ENCODE peak calls at places on chromosomes 12 and 14, in five cellular contexts. Q is HepG2, R is fibroblast of lung, Y is HCT116, E is IMR-90. B is an unnamed sample.

GRCh38 chr14:89393346-89393745 is 23.7 kb downstream of the FOXN3 start:
- DNase-seq in Q (no peak), R (no peak), Y (no peak), E (peak; percentile 11), B (no peak)

GRCh38 chr12:44889162-44889561 is 13.0 kb upstream of the NELL2 start:
- DNase-seq in Q (no peak), R (peak; percentile 5), Y (no peak), E (no peak), B (no peak)

GRCh38 chr12:54147186-54147585 is 41.6 kb downstream of the SMUG1 start:
- DNase-seq in Q (no peak), R (no peak), Y (no peak), E (no peak), B (no peak)

GRCh38 chr12:28770329-28770728 is 378.7 kb upstream of the FAR2 start:
- DNase-seq in Q (no peak), R (no peak), Y (no peak), E (no peak), B (peak; percentile 35)

GRCh38 chr12:113072136-113072535 is 15.6 kb downstream of the DTX1 start:
- DNase-seq in Q (peak; percentile 23), R (no peak), Y (no peak), E (no peak), B (no peak)

GRCh38 chr14:49962616-49963015 is 69.7 kb downstream of the ARF6 start:
- DNase-seq in Q (no peak), R (peak; percentile 44), Y (no peak), E (no peak), B (peak; percentile 79)

GRCh38 chr12:124611559-124612391 is 44.4 kb upstream of the NCOR2 start:
- DNase-seq in Q (no peak), R (no peak), Y (no peak), E (no peak), B (no peak)

GRCh38 chr14:68028075-68028474 is 208.5 kb downstream of the RAD51B start:
- DNase-seq in Q (no peak), R (no peak), Y (no peak), E (no peak), B (no peak)

GRCh38 chr14:63725786-63726185 is 2.1 kb downstream of the SGPP1 start:
- DNase-seq in Q (no peak), R (no peak), Y (no peak), E (peak; percentile 5), B (no peak)

GRCh38 chr12:113413488-113413939 is 8.7 kb upstream of the SDSL start:
- DNase-seq in Q (peak; percentile 56), R (no peak), Y (no peak), E (peak; percentile 9), B (no peak)

GRCh38 chr12:57614178-57614947 is 3.1 kb downstream of the ARHGEF25 start:
- DNase-seq in Q (no peak), R (no peak), Y (peak; percentile 21), E (peak; percentile 15), B (no peak)

GRCh38 chr12:53456654-53457366 is 4.9 kb downstream of the PCBP2 start:
- DNase-seq in Q (no peak), R (no peak), Y (no peak), E (no peak), B (no peak)

GRCh38 chr14:30621354-30621953 is 665 bp upstream of the SCFD1 start:
- DNase-seq in Q (peak; percentile 36), R (peak; percentile 29), Y (no peak), E (peak; percentile 3), B (peak; percentile 39)

GRCh38 chr12:115710104-115710564 is 567.4 kb downstream of the MED13L start:
- DNase-seq in Q (no peak), R (peak; percentile 64), Y (no peak), E (peak; percentile 63), B (peak; percentile 37)

GRCh38 chr12:89345830-89346740 is 6.2 kb downstream of the DUSP6 start:
- DNase-seq in Q (no peak), R (peak; percentile 72), Y (peak; percentile 61), E (peak; percentile 64), B (peak; percentile 62)

GRCh38 chr12:124383028-124383427 is 88.1 kb downstream of the RFLNA start:
- DNase-seq in Q (no peak), R (no peak), Y (no peak), E (no peak), B (no peak)

GRCh38 chr12:119249441-119249840 is 70.7 kb downstream of the HSPB8 start:
- DNase-seq in Q (no peak), R (no peak), Y (no peak), E (no peak), B (no peak)

GRCh38 chr12:2190085-2190484 is 137.3 kb downstream of the CACNA1C start:
- DNase-seq in Q (no peak), R (no peak), Y (no peak), E (no peak), B (no peak)

GRCh38 chr12:58888131-58888783 is 32.0 kb downstream of the LRIG3 start:
- DNase-seq in Q (no peak), R (peak; percentile 84), Y (no peak), E (peak; percentile 63), B (no peak)

GRCh38 chr12:116319851-116320621 is 42.5 kb upstream of the MED13L start:
- DNase-seq in Q (no peak), R (peak; percentile 98), Y (no peak), E (peak; percentile 96), B (peak; percentile 41)

GRCh38 chr12:5000204-5000603 is 43.5 kb upstream of the KCNA5 start:
- DNase-seq in Q (no peak), R (no peak), Y (peak; percentile 16), E (no peak), B (no peak)

DNA sequence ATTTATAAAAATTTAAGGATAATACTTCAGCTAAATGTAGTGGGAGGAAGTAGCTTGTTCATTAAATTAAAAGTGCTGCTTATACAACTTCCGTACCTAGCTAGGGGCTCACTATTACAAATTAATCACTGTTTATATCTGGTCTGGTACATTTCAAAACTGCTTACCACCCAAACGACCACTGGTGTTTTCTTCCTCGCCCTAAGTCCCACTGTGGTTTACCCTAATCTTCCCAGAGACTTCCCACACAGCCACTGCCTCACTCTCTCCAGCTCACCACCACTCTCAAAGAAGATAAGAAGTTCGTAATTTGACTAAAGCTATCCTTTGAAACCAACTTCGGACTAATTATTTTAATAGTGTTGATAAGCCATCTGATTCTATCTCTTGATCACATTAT is 62.6 kb downstream of the PLXNC1 start:
- DNase-seq in Q (no peak), R (no peak), Y (no peak), E (no peak), B (no peak)
- H3K27ac ChIP-seq in Q (no peak overlapping the region), R (no peak overlapping the region), Y (no peak overlapping the region), E (no peak overlapping the region), B (no peak overlapping the region)

GRCh38 chr12:91577586-91578539 is 395.2 kb upstream of the DCN start:
- DNase-seq in Q (no peak), R (peak; percentile 30), Y (peak; percentile 15), E (peak; percentile 35), B (no peak)
- H3K9ac ChIP-seq in Q (no peak overlapping the region), R (no peak overlapping the region), Y (peak overlapping the region; percentile 27), E (peak overlapping the region; percentile 19), B (no peak overlapping the region)

GRCh38 chr12:117402363-117402762 is 40.9 kb upstream of the NOS1 start:
- DNase-seq in Q (peak; percentile 3), R (no peak), Y (no peak), E (no peak), B (no peak)
- TF ChIP-seq CTCF in Q (peak; percentile 30), R (no peak), Y (peak; percentile 23), E (no peak), B (no peak)

GRCh38 chr12:12837025-12837872 is 24.1 kb downstream of the DDX47 start:
- DNase-seq in Q (peak; percentile 37), R (peak; percentile 81), Y (peak; percentile 67), E (peak; percentile 84), B (peak; percentile 49)

GRCh38 chr12:12839886-12840285 is 26.7 kb downstream of the DDX47 start:
- DNase-seq in Q (no peak), R (peak; percentile 85), Y (peak; percentile 90), E (peak; percentile 87), B (peak; percentile 88)

GRCh38 chr12:12840500-12840899 is 27.4 kb downstream of the DDX47 start:
- DNase-seq in Q (no peak), R (no peak), Y (no peak), E (no peak), B (no peak)

GRCh38 chr12:12836571-12836970 is 23.4 kb downstream of the DDX47 start:
- DNase-seq in Q (no peak), R (peak; percentile 22), Y (no peak), E (no peak), B (no peak)

DNA sequence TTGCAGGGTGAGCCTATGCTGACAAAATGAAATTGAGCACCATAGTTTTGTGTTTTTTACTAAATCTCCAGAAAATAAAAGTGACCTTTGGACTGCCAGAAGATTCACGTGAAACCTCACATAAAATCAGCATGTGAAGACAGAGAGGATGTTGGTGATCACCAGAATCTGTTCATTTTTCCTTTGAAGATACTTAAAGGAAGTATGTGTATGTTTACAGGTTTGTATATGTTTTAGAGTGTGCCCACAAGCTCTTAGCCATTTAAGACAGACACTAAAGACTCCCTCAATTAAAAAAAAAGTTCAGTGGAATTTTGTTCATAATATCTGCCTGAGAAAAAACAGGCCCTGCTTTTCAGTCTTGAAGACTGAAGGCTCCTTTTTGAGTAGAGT is 25.9 kb downstream of the DDX47 start:
- DNase-seq in Q (no peak), R (no peak), Y (no peak), E (no peak), B (no peak)
- H3K27ac ChIP-seq in Q (no peak overlapping the region), R (no peak overlapping the region), Y (peak overlapping the region; percentile 85), E (peak overlapping the region; percentile 66), B (no peak overlapping the region)

GRCh38 chr14:77031680-77032482 is 3.4 kb upstream of the IRF2BPL start:
- DNase-seq in Q (no peak), R (peak; percentile 85), Y (no peak), E (peak; percentile 93), B (no peak)
- H3K9ac ChIP-seq in Q (no peak overlapping the region), R (peak overlapping the region; percentile 77), Y (peak overlapping the region; percentile 72), E (peak overlapping the region; percentile 80), B (peak overlapping the region; percentile 75)

GRCh38 chr14:65286443-65286842 is 126.1 kb upstream of the FUT8 start:
- DNase-seq in Q (peak; percentile 44), R (no peak), Y (peak; percentile 19), E (no peak), B (no peak)
- TF ChIP-seq CTCF in Q (peak; percentile 27), R (peak; percentile 30), Y (peak; percentile 49), E (no peak), B (no peak)

DNA sequence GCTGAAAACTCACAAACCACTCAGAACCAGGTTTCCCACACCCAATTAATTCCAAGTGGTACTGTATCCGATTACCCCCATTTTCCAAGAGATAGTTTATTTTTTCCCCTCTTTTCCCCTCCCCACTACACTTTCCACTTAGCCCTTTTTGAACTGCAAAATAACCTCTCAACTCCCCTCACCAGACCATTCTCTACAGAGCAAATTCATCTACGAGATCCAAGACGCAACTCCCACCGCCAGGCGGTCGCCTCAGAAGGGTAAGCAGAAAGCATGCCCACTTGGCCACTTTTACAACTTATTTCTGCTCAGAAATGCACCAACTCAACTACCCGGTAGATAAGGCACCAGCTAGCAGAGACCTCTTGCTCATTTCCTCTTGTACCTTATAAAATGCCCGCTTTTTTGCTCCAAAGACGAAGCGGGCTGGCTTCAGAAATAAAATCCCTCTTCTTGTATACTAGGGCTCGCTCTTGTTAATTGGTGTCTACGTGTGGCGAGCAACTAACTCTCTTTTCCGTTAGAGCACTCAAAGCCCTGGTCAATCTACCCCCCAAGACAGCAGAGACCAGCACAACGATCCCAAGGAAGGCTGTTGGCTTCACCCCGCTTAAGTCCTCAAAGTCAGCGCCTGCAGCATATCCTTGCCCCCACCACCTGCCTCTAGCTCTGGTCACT is 910 bp upstream of the SRP54 start:
- DNase-seq in Q (no peak), R (peak; percentile 59), Y (peak; percentile 26), E (peak; percentile 50), B (peak; percentile 50)
- H3K27ac ChIP-seq in Q (peak overlapping the region; percentile 93), R (peak overlapping the region; percentile 95), Y (peak overlapping the region; percentile 91), E (peak overlapping the region; percentile 64), B (peak overlapping the region; percentile 99)

GRCh38 chr12:110458756-110459155 is 8.6 kb upstream of the ARPC3 start:
- DNase-seq in Q (no peak), R (no peak), Y (no peak), E (no peak), B (no peak)
- H3K9ac ChIP-seq in Q (no peak overlapping the region), R (no peak overlapping the region), Y (no peak overlapping the region), E (no peak overlapping the region), B (no peak overlapping the region)

B was measured in colonic mucosa.